ENCODE peak calls at places on chromosomes 6 and 20, in ten cellular contexts. K is pancreas; Y is GM23338; R is OCI-LY7; S is CD8-positive, alpha-beta T cell; P is foreskin keratinocyte; C is naive thymus-derived CD4-positive, alpha-beta T cell; Z is fibroblast of lung; X is colonic mucosa; O is A549. V is an unnamed sample.

GRCh38 chr6:144574796-144575195 is 289.7 kb downstream of the UTRN start:
- DNase-seq in Y (no peak), K (no peak), O (no peak), R (no peak), P (peak), S (no peak), X (no peak), C (no peak), Z (peak), V (no peak)

GRCh38 chr6:161569071-161569470 is 295.2 kb upstream of the AGPAT4 start:
- DNase-seq in X (no peak), P (peak), S (no peak), C (no peak), Z (no peak), O (no peak), Y (no peak), R (no peak), K (no peak), V (no peak)

GRCh38 chr6:131861356-131861755 is 53.5 kb downstream of the ENPP1 start:
- DNase-seq in Z (peak), Y (no peak), S (no peak), K (no peak), C (no peak), R (no peak), O (no peak), P (no peak), X (no peak), V (no peak)

GRCh38 chr6:107740496-107741190 is 83.5 kb downstream of the SCML4 start:
- DNase-seq in R (peak), X (peak), P (no peak), S (no peak), Y (no peak), Z (no peak), C (peak), K (no peak), O (no peak), V (no peak)

GRCh38 chr20:43539975-43540672 is 18.7 kb upstream of the SGK2 start:
- DNase-seq in R (no peak), X (no peak), S (no peak), Z (no peak), O (no peak), Y (no peak), P (no peak), C (no peak), K (no peak), V (no peak)

GRCh38 chr6:131060311-131060710 is 2.7 kb downstream of the EPB41L2 start:
- DNase-seq in O (no peak), X (no peak), P (no peak), R (no peak), C (no peak), S (no peak), K (no peak), Y (no peak), Z (peak), V (no peak)

GRCh38 chr20:58510921-58511320 is 4.3 kb downstream of the APCDD1L start:
- DNase-seq in P (no peak), Y (no peak), Z (no peak), K (no peak), S (no peak), X (no peak), O (no peak), C (no peak), R (no peak), V (no peak)

GRCh38 chr20:41386502-41387427 is 20.1 kb upstream of the EMILIN3 start:
- DNase-seq in K (no peak), P (no peak), R (no peak), S (no peak), X (no peak), Z (no peak), O (no peak), Y (no peak), C (no peak), V (no peak)

GRCh38 chr20:33674294-33675126 is at the start of gene NECAB3:
- DNase-seq in R (peak), X (peak), P (no peak), O (peak), S (peak), Y (peak), K (peak), C (peak), Z (peak), V (peak)

GRCh38 chr20:33675127-33675954 is 1.1 kb upstream of the NECAB3 start:
- DNase-seq in S (no peak), Y (no peak), X (no peak), K (no peak), Z (no peak), R (no peak), P (no peak), O (no peak), C (no peak), V (no peak)

GRCh38 chr20:33673115-33673410 is 1.2 kb downstream of the NECAB3 start:
- DNase-seq in S (no peak), R (no peak), X (no peak), K (no peak), O (no peak), Z (no peak), P (no peak), C (no peak), Y (no peak), V (no peak)

GRCh38 chr20:33672426-33673114 is 1.7 kb downstream of the NECAB3 start:
- DNase-seq in Y (no peak), X (no peak), R (no peak), P (no peak), Z (no peak), S (no peak), C (no peak), K (no peak), O (no peak), V (no peak)

DNA sequence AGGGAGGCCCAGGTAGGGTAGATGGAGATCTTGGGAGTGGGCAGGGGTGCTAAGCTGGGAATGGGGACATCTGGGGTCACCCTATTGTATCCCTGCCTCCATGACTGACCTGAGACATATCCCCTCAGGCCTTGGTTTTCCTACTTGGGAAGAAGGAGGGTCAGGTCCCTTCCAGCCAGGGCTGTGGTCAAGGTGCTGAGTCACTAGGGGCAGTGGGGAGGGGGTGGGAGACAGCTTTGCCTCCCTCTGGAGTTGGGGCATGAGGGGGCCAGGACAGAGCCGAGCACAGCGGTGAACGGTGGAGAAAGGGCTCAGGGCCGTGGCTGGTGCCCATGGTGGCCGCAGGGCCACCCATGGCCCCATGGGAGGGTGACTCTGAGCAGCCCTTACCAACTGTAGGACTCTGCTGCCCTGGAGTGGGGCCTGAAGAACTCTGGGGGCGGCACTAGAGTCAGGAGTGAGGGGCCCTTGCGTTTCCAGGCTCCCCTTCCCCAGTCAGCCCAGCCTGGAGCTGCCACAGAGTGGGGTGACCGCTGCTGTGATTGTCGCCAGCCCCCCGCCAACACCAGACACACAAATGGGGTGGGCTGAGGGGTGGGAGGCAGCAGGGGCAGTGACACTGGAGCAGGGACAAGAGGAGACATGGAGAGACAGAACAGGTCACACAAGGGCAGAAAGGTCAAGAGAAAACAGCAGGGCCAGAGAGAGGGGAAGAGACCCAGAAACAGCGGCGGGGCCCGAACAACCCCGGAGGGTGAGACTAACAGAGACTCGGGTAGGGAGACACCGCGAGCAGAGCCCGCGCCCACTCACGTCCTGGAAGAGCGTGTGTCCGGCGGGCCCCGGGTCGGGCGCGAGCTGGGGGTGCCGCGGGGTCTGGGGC is 576 bp downstream of the NECAB3 start:
- DNase-seq in Y (no peak), O (peak), X (no peak), C (no peak), P (no peak), S (no peak), Z (peak), K (no peak), R (no peak), V (no peak)
- H3K27ac ChIP-seq in Y (no peak), O (peak), X (peak), C (peak), P (no peak), S (no peak), Z (peak), K (peak), R (peak), V (peak)

GRCh38 chr20:53731595-53731994 is 138.0 kb upstream of the ZNF217 start:
- DNase-seq in O (no peak), Z (no peak), R (no peak), C (no peak), Y (no peak), P (no peak), X (no peak), S (no peak), K (no peak), V (no peak)
- H3K27ac ChIP-seq in O (peak), Z (no peak), R (no peak), C (no peak), Y (no peak), P (no peak), X (no peak), S (no peak), K (no peak), V (no peak)

GRCh38 chr6:30618270-30618787 is 689 bp downstream of the MRPS18B start:
- DNase-seq in Y (no peak), S (no peak), O (no peak), P (no peak), K (no peak), Z (no peak), C (no peak), X (peak), R (no peak), V (no peak)
- H3K27ac ChIP-seq in Y (peak), S (peak), O (peak), P (peak), K (peak), Z (peak), C (peak), X (peak), R (peak), V (peak)

GRCh38 chr20:37315293-37316110 is 26.0 kb downstream of the MANBAL start:
- DNase-seq in K (no peak), Z (peak), O (no peak), X (no peak), Y (no peak), S (no peak), P (peak), R (peak), C (no peak), V (no peak)
- H3K27ac ChIP-seq in K (peak), Z (peak), O (peak), X (peak), Y (no peak), S (peak), P (no peak), R (peak), C (peak), V (no peak)

GRCh38 chr20:57396212-57396611 is 5.0 kb downstream of the RBM38 start:
- DNase-seq in Z (no peak), O (no peak), R (no peak), K (peak), C (no peak), P (no peak), Y (no peak), X (no peak), S (no peak), V (no peak)

GRCh38 chr20:57397004-57397692 is 6.0 kb downstream of the RBM38 start:
- DNase-seq in Y (no peak), S (no peak), Z (peak), R (peak), X (no peak), C (no peak), P (no peak), K (peak), O (no peak), V (no peak)

GRCh38 chr20:57397693-57398108 is 6.5 kb downstream of the RBM38 start:
- DNase-seq in Z (no peak), S (peak), O (no peak), C (peak), R (peak), Y (no peak), P (no peak), X (no peak), K (peak), V (no peak)

GRCh38 chr20:57395111-57395959 is 4.1 kb downstream of the RBM38 start:
- DNase-seq in P (no peak), O (no peak), R (no peak), X (no peak), Y (no peak), K (peak), C (no peak), Z (peak), S (no peak), V (peak)

DNA sequence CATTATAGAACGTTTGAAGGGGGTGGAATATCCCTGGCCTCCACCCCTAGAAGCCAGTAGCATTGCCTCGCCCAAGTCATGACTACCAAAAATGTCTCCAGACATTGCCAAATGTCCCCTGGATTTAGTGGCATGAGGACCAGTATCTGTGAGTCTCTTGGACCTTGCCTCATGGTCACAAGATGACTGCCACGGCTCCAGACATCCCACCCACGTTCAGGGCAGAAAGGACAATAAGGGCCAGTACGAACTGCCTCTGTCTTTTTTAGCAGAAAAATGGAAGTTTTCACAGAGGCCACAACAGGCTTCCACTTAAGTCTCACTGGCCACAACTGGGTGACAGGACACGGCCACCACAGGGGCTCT is 5.4 kb downstream of the RBM38 start:
- DNase-seq in P (no peak), R (no peak), Z (no peak), S (no peak), K (no peak), X (no peak), Y (no peak), O (no peak), C (no peak), V (no peak)
- H3K27ac ChIP-seq in P (no peak), R (peak), Z (no peak), S (peak), K (no peak), X (no peak), Y (no peak), O (no peak), C (peak), V (no peak)

GRCh38 chr6:36657265-36657664 is 21.2 kb upstream of the CDKN1A start:
- DNase-seq in K (no peak), Y (no peak), X (no peak), S (no peak), O (no peak), Z (no peak), C (no peak), P (no peak), R (peak), V (no peak)

GRCh38 chr6:36655073-36655847 is 23.3 kb upstream of the CDKN1A start:
- DNase-seq in X (no peak), Z (peak), R (peak), P (no peak), K (no peak), C (no peak), Y (no peak), O (no peak), S (no peak), V (no peak)

GRCh38 chr6:36656441-36656840 is 22.1 kb upstream of the CDKN1A start:
- DNase-seq in Z (peak), R (no peak), Y (no peak), S (no peak), P (peak), X (no peak), O (no peak), C (no peak), K (no peak), V (no peak)

GRCh38 chr6:36659271-36659670 is 19.2 kb upstream of the CDKN1A start:
- DNase-seq in O (no peak), S (no peak), K (no peak), R (no peak), X (no peak), P (peak), Z (peak), C (no peak), Y (no peak), V (no peak)

DNA sequence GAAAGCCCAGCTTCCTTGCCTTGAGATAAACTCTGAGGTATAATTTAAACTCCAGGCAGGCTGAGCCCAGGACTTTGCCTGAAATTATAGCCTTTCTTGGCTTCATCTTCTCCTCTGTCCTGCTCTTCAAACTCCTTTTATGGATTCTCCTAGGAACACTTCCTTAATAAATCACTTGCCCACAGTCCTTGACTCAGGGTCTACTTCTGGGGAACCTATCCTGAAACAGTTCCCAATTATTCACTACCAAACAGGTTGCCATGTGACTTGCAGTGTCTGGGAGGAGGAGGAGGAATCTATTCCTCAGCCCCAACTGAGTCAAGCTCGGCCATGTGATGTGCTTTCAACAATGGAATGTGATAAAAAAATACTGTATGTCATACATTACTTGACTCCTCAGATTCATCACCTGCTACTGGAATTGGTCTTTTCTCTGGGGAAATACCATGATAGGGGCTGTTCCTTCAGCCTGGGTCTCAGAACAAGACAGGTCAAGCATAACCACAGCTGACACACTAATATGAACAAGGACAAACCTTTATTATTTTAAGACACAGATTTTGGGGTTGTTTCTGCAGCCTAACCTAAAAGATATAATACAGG is 20.5 kb upstream of the CDKN1A start:
- DNase-seq in O (no peak), Z (peak), R (peak), S (no peak), K (no peak), X (no peak), P (peak), Y (no peak), C (no peak), V (no peak)
- H3K27ac ChIP-seq in O (peak), Z (no peak), R (no peak), S (no peak), K (no peak), X (no peak), P (no peak), Y (no peak), C (no peak), V (no peak)

DNA sequence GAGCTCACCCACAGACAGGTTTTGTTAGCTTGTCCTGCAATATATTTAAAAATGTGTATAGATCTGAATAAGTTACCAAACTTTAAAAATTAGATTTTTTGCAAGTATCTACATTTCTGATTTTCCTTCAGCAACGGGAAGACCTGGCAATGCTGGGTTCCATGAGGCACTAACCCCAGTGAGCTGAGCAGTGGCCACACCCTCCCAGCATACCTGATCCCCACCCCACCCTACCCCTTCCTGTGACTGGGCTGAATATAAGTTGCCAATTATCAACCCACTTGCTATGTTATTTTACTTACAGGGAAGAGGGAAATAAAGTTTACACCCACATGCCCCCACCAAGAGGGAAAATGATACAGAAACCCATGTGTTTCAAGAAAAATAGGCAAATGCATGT is 70.3 kb upstream of the RALGAPA2 start:
- DNase-seq in K (no peak), P (no peak), X (peak), Y (no peak), R (no peak), S (no peak), Z (no peak), C (no peak), O (no peak), V (no peak)
- H3K27ac ChIP-seq in K (no peak), P (no peak), X (peak), Y (no peak), R (no peak), S (no peak), Z (no peak), C (no peak), O (no peak), V (no peak)

DNA sequence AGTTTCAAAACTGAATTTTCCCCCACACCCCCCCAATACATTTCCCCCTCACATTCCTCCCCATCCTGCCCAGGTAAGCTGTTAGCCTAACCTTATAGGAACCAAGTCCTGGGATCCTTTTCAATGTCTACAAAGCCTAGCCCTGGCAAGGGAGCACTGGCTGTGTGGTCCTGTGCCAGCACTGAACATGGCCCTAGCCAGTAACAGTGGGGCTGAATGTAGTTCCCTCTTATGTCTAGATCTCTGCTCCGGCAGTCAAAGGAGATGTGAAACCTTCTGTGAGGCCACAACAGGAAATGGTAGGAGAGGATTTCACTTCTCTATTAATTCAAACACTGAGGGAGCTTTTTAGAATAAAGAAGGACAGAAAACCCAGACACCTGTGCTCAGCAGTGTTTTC is 3.4 kb upstream of the HLA-DMB start:
- DNase-seq in Z (no peak), C (peak), X (no peak), Y (no peak), P (no peak), S (no peak), O (no peak), R (peak), K (no peak), V (no peak)
- H3K27ac ChIP-seq in Z (no peak), C (peak), X (peak), Y (no peak), P (no peak), S (peak), O (no peak), R (peak), K (peak), V (no peak)

GRCh38 chr6:129238991-129239390 is 356.1 kb downstream of the LAMA2 start:
- DNase-seq in R (no peak), X (no peak), Y (no peak), Z (no peak), S (no peak), P (no peak), K (no peak), O (no peak), C (no peak), V (no peak)
- H3K27ac ChIP-seq in R (no peak), X (no peak), Y (no peak), Z (no peak), S (no peak), P (no peak), K (no peak), O (no peak), C (no peak), V (no peak)

GRCh38 chr6:56759521-56759920 is 116.8 kb upstream of the DST start:
- DNase-seq in S (no peak), K (no peak), R (no peak), Y (peak), C (no peak), Z (no peak), O (no peak), X (no peak), P (no peak), V (peak)
- H3K27ac ChIP-seq in S (no peak), K (no peak), R (no peak), Y (peak), C (no peak), Z (no peak), O (no peak), X (no peak), P (peak), V (no peak)